ENCODE peak calls at places on chromosomes 11 and 22, in six cellular contexts. C, N, K, W, Z and G are unnamed samples.

GRCh38 chr11:134124660-134125451 is 56.0 kb downstream of the JAM3 start:
- DNase-seq in K (no peak), Z (peak), W (no peak), N (peak), C (peak), G (peak)

GRCh38 chr11:17403977-17404759 is 15.7 kb upstream of the KCNJ11 start:
- DNase-seq in N (no peak), K (peak), Z (no peak), W (peak), C (no peak), G (peak)

GRCh38 chr11:128824199-128825049 is 42.7 kb downstream of the KCNJ1 start:
- DNase-seq in W (no peak), K (no peak), C (no peak), Z (no peak), N (no peak), G (no peak)

GRCh38 chr11:65934014-65934413 is 11.3 kb upstream of the TSGA10IP start:
- DNase-seq in W (no peak), K (no peak), C (no peak), N (no peak), Z (no peak), G (no peak)

GRCh38 chr11:68322031-68322388 is 9.6 kb downstream of the LRP5 start:
- DNase-seq in N (no peak), C (no peak), Z (no peak), W (no peak), K (no peak), G (no peak)

GRCh38 chr11:128607819-128608218 is 20.5 kb upstream of the ETS1 start:
- DNase-seq in W (no peak), K (no peak), C (no peak), Z (no peak), N (no peak), G (no peak)

GRCh38 chr11:15055620-15056356 is 17.6 kb upstream of the CALCB start:
- DNase-seq in W (no peak), N (no peak), K (no peak), C (no peak), Z (no peak), G (no peak)

GRCh38 chr11:2237457-2238238 is 32.7 kb downstream of the ASCL2 start:
- DNase-seq in N (no peak), C (peak), Z (no peak), K (no peak), W (no peak), G (no peak)

GRCh38 chr11:19691815-19692214 is 20.8 kb upstream of the NAV2 start:
- DNase-seq in W (no peak), K (no peak), N (no peak), Z (no peak), C (no peak), G (no peak)

GRCh38 chr11:34501500-34501899 is 12.1 kb downstream of the ELF5 start:
- DNase-seq in K (peak), W (peak), C (no peak), Z (no peak), N (no peak), G (no peak)

GRCh38 chr22:27795053-27795452 is 6.5 kb downstream of the MN1 start:
- DNase-seq in K (no peak), C (no peak), N (no peak), Z (no peak), W (no peak), G (no peak)

GRCh38 chr22:37884420-37884819 is 21.7 kb upstream of the MICALL1 start:
- DNase-seq in W (no peak), Z (no peak), C (peak), N (no peak), K (no peak), G (no peak)